ENCODE peak calls at places on chromosomes 7 and 10, in six cellular contexts. One of them, this sample, is unnamed.
A peak's percentile ranks its signal among the peaks of the same experiment; 100 is the strongest.

GRCh38 chr7:5425507-5426225 is 2.0 kb upstream of the TNRC18 start:
- DNase-seq in stimulated activated CD4-positive, alpha-beta T cell treated with anti-CD3 and anti-CD28 coated beads, Interleukin-1b, Interleukin-23, amount 100 ng/mL, for 24 hours: no peak
- DNase-seq in activated CD8-positive, alpha-beta memory T cell treated with anti-CD3 and anti-CD28 coated beads for 4 hours: no peak
- DNase-seq in CD4-positive, alpha-beta memory T cell: peak; percentile 17
- DNase-seq in GM19239: no peak
- DNase-seq in activated CD4-positive, alpha-beta memory T cell treated with anti-CD3 and anti-CD28 coated beads for 36 hours: peak; percentile 11
- DNase-seq in this sample: peak; percentile 86

GRCh38 chr7:11376549-11376948 is 402.9 kb downstream of the PHF14 start:
- DNase-seq in stimulated activated CD4-positive, alpha-beta T cell treated with anti-CD3 and anti-CD28 coated beads, Interleukin-1b, Interleukin-23, amount 100 ng/mL, for 24 hours: no peak
- DNase-seq in activated CD8-positive, alpha-beta memory T cell treated with anti-CD3 and anti-CD28 coated beads for 4 hours: no peak
- DNase-seq in CD4-positive, alpha-beta memory T cell: no peak
- DNase-seq in GM19239: no peak
- DNase-seq in activated CD4-positive, alpha-beta memory T cell treated with anti-CD3 and anti-CD28 coated beads for 36 hours: no peak
- DNase-seq in this sample: no peak

GRCh38 chr7:46285856-46286255 is 364.8 kb upstream of the IGFBP3 start:
- DNase-seq in stimulated activated CD4-positive, alpha-beta T cell treated with anti-CD3 and anti-CD28 coated beads, Interleukin-1b, Interleukin-23, amount 100 ng/mL, for 24 hours: no peak
- DNase-seq in activated CD8-positive, alpha-beta memory T cell treated with anti-CD3 and anti-CD28 coated beads for 4 hours: no peak
- DNase-seq in CD4-positive, alpha-beta memory T cell: no peak
- DNase-seq in GM19239: no peak
- DNase-seq in activated CD4-positive, alpha-beta memory T cell treated with anti-CD3 and anti-CD28 coated beads for 36 hours: no peak
- DNase-seq in this sample: no peak

GRCh38 chr10:2887391-2888070 is 179.8 kb upstream of the PFKP start:
- DNase-seq in stimulated activated CD4-positive, alpha-beta T cell treated with anti-CD3 and anti-CD28 coated beads, Interleukin-1b, Interleukin-23, amount 100 ng/mL, for 24 hours: no peak
- DNase-seq in activated CD8-positive, alpha-beta memory T cell treated with anti-CD3 and anti-CD28 coated beads for 4 hours: no peak
- DNase-seq in CD4-positive, alpha-beta memory T cell: no peak
- DNase-seq in GM19239: no peak
- DNase-seq in activated CD4-positive, alpha-beta memory T cell treated with anti-CD3 and anti-CD28 coated beads for 36 hours: no peak
- DNase-seq in this sample: no peak

GRCh38 chr10:47169631-47170030 is 130.4 kb upstream of the GDF10 start:
- DNase-seq in stimulated activated CD4-positive, alpha-beta T cell treated with anti-CD3 and anti-CD28 coated beads, Interleukin-1b, Interleukin-23, amount 100 ng/mL, for 24 hours: no peak
- DNase-seq in activated CD8-positive, alpha-beta memory T cell treated with anti-CD3 and anti-CD28 coated beads for 4 hours: no peak
- DNase-seq in CD4-positive, alpha-beta memory T cell: no peak
- DNase-seq in GM19239: no peak
- DNase-seq in activated CD4-positive, alpha-beta memory T cell treated with anti-CD3 and anti-CD28 coated beads for 36 hours: no peak
- DNase-seq in this sample: no peak

GRCh38 chr10:89954787-89955566 is 253.6 kb downstream of the KIF20B start:
- DNase-seq in stimulated activated CD4-positive, alpha-beta T cell treated with anti-CD3 and anti-CD28 coated beads, Interleukin-1b, Interleukin-23, amount 100 ng/mL, for 24 hours: no peak
- DNase-seq in activated CD8-positive, alpha-beta memory T cell treated with anti-CD3 and anti-CD28 coated beads for 4 hours: no peak
- DNase-seq in CD4-positive, alpha-beta memory T cell: no peak
- DNase-seq in GM19239: no peak
- DNase-seq in activated CD4-positive, alpha-beta memory T cell treated with anti-CD3 and anti-CD28 coated beads for 36 hours: peak; percentile 20
- DNase-seq in this sample: no peak

GRCh38 chr10:17431871-17432311 is 22.5 kb downstream of the ST8SIA6 start:
- DNase-seq in stimulated activated CD4-positive, alpha-beta T cell treated with anti-CD3 and anti-CD28 coated beads, Interleukin-1b, Interleukin-23, amount 100 ng/mL, for 24 hours: no peak
- DNase-seq in activated CD8-positive, alpha-beta memory T cell treated with anti-CD3 and anti-CD28 coated beads for 4 hours: no peak
- DNase-seq in CD4-positive, alpha-beta memory T cell: no peak
- DNase-seq in GM19239: no peak
- DNase-seq in activated CD4-positive, alpha-beta memory T cell treated with anti-CD3 and anti-CD28 coated beads for 36 hours: no peak
- DNase-seq in this sample: no peak

GRCh38 chr7:66076459-66077329 is 1.1 kb downstream of the ASL start:
- DNase-seq in stimulated activated CD4-positive, alpha-beta T cell treated with anti-CD3 and anti-CD28 coated beads, Interleukin-1b, Interleukin-23, amount 100 ng/mL, for 24 hours: no peak
- DNase-seq in activated CD8-positive, alpha-beta memory T cell treated with anti-CD3 and anti-CD28 coated beads for 4 hours: no peak
- DNase-seq in CD4-positive, alpha-beta memory T cell: no peak
- DNase-seq in GM19239: no peak
- DNase-seq in activated CD4-positive, alpha-beta memory T cell treated with anti-CD3 and anti-CD28 coated beads for 36 hours: no peak
- DNase-seq in this sample: no peak

GRCh38 chr7:4702961-4703512 is 20.9 kb downstream of the FOXK1 start:
- DNase-seq in stimulated activated CD4-positive, alpha-beta T cell treated with anti-CD3 and anti-CD28 coated beads, Interleukin-1b, Interleukin-23, amount 100 ng/mL, for 24 hours: no peak
- DNase-seq in activated CD8-positive, alpha-beta memory T cell treated with anti-CD3 and anti-CD28 coated beads for 4 hours: no peak
- DNase-seq in CD4-positive, alpha-beta memory T cell: no peak
- DNase-seq in GM19239: no peak
- DNase-seq in activated CD4-positive, alpha-beta memory T cell treated with anti-CD3 and anti-CD28 coated beads for 36 hours: no peak
- DNase-seq in this sample: no peak

GRCh38 chr10:126598009-126598408 is 72.5 kb downstream of the C10orf90 start:
- DNase-seq in stimulated activated CD4-positive, alpha-beta T cell treated with anti-CD3 and anti-CD28 coated beads, Interleukin-1b, Interleukin-23, amount 100 ng/mL, for 24 hours: peak; percentile 4
- DNase-seq in activated CD8-positive, alpha-beta memory T cell treated with anti-CD3 and anti-CD28 coated beads for 4 hours: no peak
- DNase-seq in CD4-positive, alpha-beta memory T cell: no peak
- DNase-seq in GM19239: no peak
- DNase-seq in activated CD4-positive, alpha-beta memory T cell treated with anti-CD3 and anti-CD28 coated beads for 36 hours: peak; percentile 18
- DNase-seq in this sample: no peak

GRCh38 chr10:92747600-92747999 is 57.8 kb downstream of the HHEX start:
- DNase-seq in stimulated activated CD4-positive, alpha-beta T cell treated with anti-CD3 and anti-CD28 coated beads, Interleukin-1b, Interleukin-23, amount 100 ng/mL, for 24 hours: no peak
- DNase-seq in activated CD8-positive, alpha-beta memory T cell treated with anti-CD3 and anti-CD28 coated beads for 4 hours: no peak
- DNase-seq in CD4-positive, alpha-beta memory T cell: peak; percentile 59
- DNase-seq in GM19239: no peak
- DNase-seq in activated CD4-positive, alpha-beta memory T cell treated with anti-CD3 and anti-CD28 coated beads for 36 hours: peak; percentile 11
- DNase-seq in this sample: no peak

GRCh38 chr10:3570330-3570729 is 214.7 kb downstream of the KLF6 start:
- DNase-seq in stimulated activated CD4-positive, alpha-beta T cell treated with anti-CD3 and anti-CD28 coated beads, Interleukin-1b, Interleukin-23, amount 100 ng/mL, for 24 hours: no peak
- DNase-seq in activated CD8-positive, alpha-beta memory T cell treated with anti-CD3 and anti-CD28 coated beads for 4 hours: no peak
- DNase-seq in CD4-positive, alpha-beta memory T cell: no peak
- DNase-seq in GM19239: no peak
- DNase-seq in activated CD4-positive, alpha-beta memory T cell treated with anti-CD3 and anti-CD28 coated beads for 36 hours: no peak
- DNase-seq in this sample: peak; percentile 5

GRCh38 chr10:35640951-35641429 is 1.1 kb downstream of the FZD8 start:
- DNase-seq in stimulated activated CD4-positive, alpha-beta T cell treated with anti-CD3 and anti-CD28 coated beads, Interleukin-1b, Interleukin-23, amount 100 ng/mL, for 24 hours: no peak
- DNase-seq in activated CD8-positive, alpha-beta memory T cell treated with anti-CD3 and anti-CD28 coated beads for 4 hours: no peak
- DNase-seq in CD4-positive, alpha-beta memory T cell: peak; percentile 51
- DNase-seq in GM19239: peak; percentile 37
- DNase-seq in activated CD4-positive, alpha-beta memory T cell treated with anti-CD3 and anti-CD28 coated beads for 36 hours: peak; percentile 64
- DNase-seq in this sample: peak; percentile 6

GRCh38 chr10:124624006-124624405 is 120.2 kb downstream of the FAM53B start:
- DNase-seq in stimulated activated CD4-positive, alpha-beta T cell treated with anti-CD3 and anti-CD28 coated beads, Interleukin-1b, Interleukin-23, amount 100 ng/mL, for 24 hours: no peak
- DNase-seq in activated CD8-positive, alpha-beta memory T cell treated with anti-CD3 and anti-CD28 coated beads for 4 hours: no peak
- DNase-seq in CD4-positive, alpha-beta memory T cell: no peak
- DNase-seq in GM19239: no peak
- DNase-seq in activated CD4-positive, alpha-beta memory T cell treated with anti-CD3 and anti-CD28 coated beads for 36 hours: no peak
- DNase-seq in this sample: no peak

GRCh38 chr10:130877131-130877530 is 434.4 kb downstream of the TCERG1L start:
- DNase-seq in stimulated activated CD4-positive, alpha-beta T cell treated with anti-CD3 and anti-CD28 coated beads, Interleukin-1b, Interleukin-23, amount 100 ng/mL, for 24 hours: no peak
- DNase-seq in activated CD8-positive, alpha-beta memory T cell treated with anti-CD3 and anti-CD28 coated beads for 4 hours: no peak
- DNase-seq in CD4-positive, alpha-beta memory T cell: no peak
- DNase-seq in GM19239: no peak
- DNase-seq in activated CD4-positive, alpha-beta memory T cell treated with anti-CD3 and anti-CD28 coated beads for 36 hours: no peak
- DNase-seq in this sample: peak; percentile 42

This sample was measured in cerebellum.